ENCODE peak calls at places on chromosomes 16 and 17, in four cellular contexts. One of them, this sample, is unnamed.

GRCh38 chr16:86512301-86512859 is 2.1 kb downstream of the FOXF1 start:
- DNase-seq in testis: no peak
- DNase-seq in iPS DF 19.7: no peak
- DNase-seq in NCI-H1436: no peak
- DNase-seq in this sample: no peak

GRCh38 chr17:79617740-79618382 is 7.0 kb upstream of the RBFOX3 start:
- DNase-seq in testis: no peak
- DNase-seq in iPS DF 19.7: no peak
- DNase-seq in NCI-H1436: no peak
- DNase-seq in this sample: no peak

GRCh38 chr17:545156-545555 is 169.5 kb downstream of the VPS53 start:
- DNase-seq in testis: no peak
- DNase-seq in NCI-H1436: no peak
- DNase-seq in iPS DF 19.7: no peak
- DNase-seq in this sample: no peak

GRCh38 chr17:35170968-35171771 is 23.0 kb downstream of the SLC35G3 start:
- DNase-seq in testis: no peak
- DNase-seq in NCI-H1436: no peak
- DNase-seq in iPS DF 19.7: no peak
- DNase-seq in this sample: no peak

GRCh38 chr17:17876959-17877547 is 40.3 kb upstream of the SREBF1 start:
- DNase-seq in testis: peak; percentile 39
- DNase-seq in NCI-H1436: no peak
- DNase-seq in iPS DF 19.7: no peak
- DNase-seq in this sample: peak; percentile 88

GRCh38 chr17:59812139-59812538 is 80.6 kb downstream of the TUBD1 start:
- DNase-seq in NCI-H1436: no peak
- DNase-seq in iPS DF 19.7: no peak
- DNase-seq in testis: no peak
- DNase-seq in this sample: no peak

GRCh38 chr17:16140854-16141253 is 74.5 kb downstream of the NCOR1 start:
- DNase-seq in testis: no peak
- DNase-seq in NCI-H1436: no peak
- DNase-seq in iPS DF 19.7: no peak
- DNase-seq in this sample: no peak

GRCh38 chr17:48625502-48626201 is 506 bp downstream of the HOXB9 start:
- DNase-seq in NCI-H1436: no peak
- DNase-seq in testis: no peak
- DNase-seq in iPS DF 19.7: no peak
- DNase-seq in this sample: no peak

GRCh38 chr17:80920406-80920805 is 71.2 kb upstream of the CHMP6 start:
- DNase-seq in NCI-H1436: no peak
- DNase-seq in iPS DF 19.7: no peak
- DNase-seq in testis: no peak
- DNase-seq in this sample: no peak

GRCh38 chr17:29140051-29140582 is 40.1 kb downstream of the MYO18A start:
- DNase-seq in iPS DF 19.7: no peak
- DNase-seq in NCI-H1436: peak; percentile 63
- DNase-seq in testis: peak; percentile 91
- DNase-seq in this sample: peak; percentile 95

GRCh38 chr16:84616515-84616914 is 1.4 kb downstream of the COTL1 start:
- DNase-seq in testis: no peak
- DNase-seq in NCI-H1436: no peak
- DNase-seq in iPS DF 19.7: no peak
- DNase-seq in this sample: no peak

GRCh38 chr16:81265658-81266451 is 27.4 kb downstream of the BCO1 start:
- DNase-seq in iPS DF 19.7: no peak
- DNase-seq in testis: peak; percentile 72
- DNase-seq in NCI-H1436: peak; percentile 38
- DNase-seq in this sample: no peak

GRCh38 chr17:69300222-69300621 is 26.7 kb downstream of the ABCA5 start:
- DNase-seq in testis: no peak
- DNase-seq in iPS DF 19.7: no peak
- DNase-seq in NCI-H1436: no peak
- DNase-seq in this sample: no peak

GRCh38 chr16:15988268-15989013 is 39.0 kb downstream of the ABCC1 start:
- DNase-seq in NCI-H1436: no peak
- DNase-seq in iPS DF 19.7: no peak
- DNase-seq in testis: no peak
- DNase-seq in this sample: no peak

This sample was measured in coronary artery.